ENCODE peak calls at places on chromosomes 6 and 20, in eight cellular contexts. V is tibial nerve, Y is left ventricle myocardium inferior, R is pancreas, M is stomach, Q is colonic mucosa, T is tibial artery, I is right lobe of liver. Z is an unnamed sample.

GRCh38 chr6:71199796-71200195 is 88.8 kb upstream of the OGFRL1 start:
- DNase-seq in T (no peak), I (no peak), R (no peak), Y (no peak), M (no peak), V (no peak), Q (no peak), Z (no peak)

GRCh38 chr6:111428803-111429202 is 54.2 kb downstream of the REV3L start:
- DNase-seq in V (no peak), T (no peak), Q (no peak), I (no peak), Y (no peak), M (no peak), R (no peak), Z (no peak)

GRCh38 chr20:1844723-1845523 is 50.3 kb upstream of the SIRPA start:
- DNase-seq in Y (peak; percentile 39), M (peak; percentile 35), R (no peak), I (no peak), V (peak; percentile 72), Q (peak; percentile 44), T (peak; percentile 67), Z (peak; percentile 66)

GRCh38 chr6:68307301-68307700 is 327.8 kb upstream of the ADGRB3 start:
- DNase-seq in Q (no peak), T (no peak), R (no peak), V (no peak), I (no peak), Y (no peak), M (no peak), Z (no peak)

GRCh38 chr20:64066984-64067605 is 4.1 kb downstream of the TCEA2 start:
- DNase-seq in T (no peak), Q (no peak), Y (no peak), R (no peak), I (peak; percentile 76), M (no peak), V (no peak), Z (no peak)

GRCh38 chr20:61436674-61437279 is 184.7 kb downstream of the CDH4 start:
- DNase-seq in Y (no peak), I (no peak), Q (no peak), V (no peak), M (no peak), T (no peak), R (no peak), Z (no peak)

GRCh38 chr20:49792006-49792405 is 20.6 kb upstream of the SLC9A8 start:
- DNase-seq in I (no peak), Y (no peak), Q (no peak), M (no peak), T (no peak), R (no peak), V (no peak), Z (no peak)

GRCh38 chr6:134506162-134506561 is 188.2 kb upstream of the SGK1 start:
- DNase-seq in Q (no peak), I (no peak), Y (no peak), V (no peak), T (no peak), R (no peak), M (no peak), Z (no peak)

GRCh38 chr6:147522597-147522996 is 14.1 kb downstream of the SAMD5 start:
- DNase-seq in Q (no peak), T (no peak), V (no peak), R (no peak), Y (no peak), I (no peak), M (no peak), Z (no peak)

GRCh38 chr6:113347420-113347819 is 509.7 kb upstream of the MARCKS start:
- DNase-seq in M (no peak), V (no peak), I (no peak), T (no peak), R (no peak), Q (no peak), Y (no peak), Z (no peak)

GRCh38 chr6:35294308-35294945 is 3.2 kb upstream of the DEF6 start:
- DNase-seq in R (peak; percentile 63), T (no peak), Q (no peak), M (peak; percentile 56), I (no peak), Y (no peak), V (no peak), Z (peak; percentile 24)

GRCh38 chr6:71473908-71474307 is 185.3 kb downstream of the OGFRL1 start:
- DNase-seq in R (no peak), V (no peak), T (peak; percentile 89), Y (peak; percentile 29), M (no peak), I (no peak), Q (peak; percentile 35), Z (peak; percentile 66)

GRCh38 chr20:25076731-25077609 is 5.0 kb downstream of the VSX1 start:
- DNase-seq in M (peak; percentile 19), Y (no peak), V (no peak), Q (no peak), R (no peak), I (peak; percentile 79), T (no peak), Z (no peak)

GRCh38 chr20:32511358-32512046 is 73.6 kb downstream of the NOL4L start:
- DNase-seq in V (no peak), I (no peak), Q (no peak), T (no peak), R (peak; percentile 6), M (no peak), Y (no peak), Z (no peak)

GRCh38 chr6:127462391-127462790 is 3.2 kb upstream of the KIAA0408 start:
- DNase-seq in Q (no peak), R (no peak), T (no peak), Y (no peak), I (no peak), V (no peak), M (no peak), Z (no peak)

GRCh38 chr6:113690255-113690956 is 166.7 kb upstream of the MARCKS start:
- DNase-seq in Y (no peak), T (no peak), I (no peak), R (no peak), M (no peak), V (no peak), Q (no peak), Z (no peak)

GRCh38 chr6:158472453-158472852 is 87.4 kb upstream of the TMEM181 start:
- DNase-seq in V (no peak), Y (no peak), I (no peak), Q (no peak), M (no peak), R (no peak), T (no peak), Z (no peak)
- TF ChIP-seq CTCF in V (no peak), Y (no peak), I (no peak), Q (no peak), M (no peak), R (no peak), T (no peak), Z (no peak)

DNA sequence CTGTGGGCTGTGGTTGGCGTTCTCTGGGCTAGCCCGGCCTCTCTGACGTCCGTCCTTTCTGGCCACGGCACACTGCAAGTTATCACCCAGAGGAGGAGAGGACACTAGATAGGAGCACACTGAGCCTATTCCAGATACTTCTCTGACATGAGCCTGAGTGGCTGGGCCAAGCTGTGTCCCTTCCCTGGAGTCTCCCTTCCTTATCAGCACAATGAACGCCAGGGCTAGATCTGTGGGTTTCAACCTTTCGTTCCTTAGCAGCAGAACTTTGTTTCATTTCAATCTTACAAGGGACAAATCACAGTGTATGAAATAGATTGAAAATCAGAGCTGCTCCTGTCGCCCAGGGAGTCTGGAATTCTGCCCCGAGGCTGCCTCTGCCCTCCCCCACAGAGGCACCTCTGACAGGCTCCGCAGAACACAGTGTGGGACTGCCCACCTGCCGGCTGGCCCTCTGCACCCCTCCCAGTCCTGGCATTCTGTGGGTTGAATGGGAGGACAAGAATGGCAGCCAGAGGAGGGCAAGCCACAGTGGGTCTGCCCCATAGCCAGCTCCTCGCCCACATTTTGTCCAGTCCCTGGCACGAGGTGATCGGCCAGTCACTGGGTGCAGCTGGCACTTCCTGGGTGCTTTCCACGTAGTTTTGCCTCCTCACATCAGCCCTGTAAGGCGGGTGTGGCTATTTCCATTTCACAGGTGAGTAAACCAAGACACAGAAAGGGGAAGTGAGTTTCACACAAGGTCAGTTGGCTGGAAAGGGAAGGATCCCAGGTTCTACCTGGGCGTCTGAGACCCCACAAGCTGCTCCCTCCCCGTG is 26.0 kb downstream of the MANBAL start:
- DNase-seq in Q (no peak), I (no peak), V (peak; percentile 67), Y (peak; percentile 86), T (peak; percentile 82), R (no peak), M (peak; percentile 59), Z (peak; percentile 67)
- H3K4me3 ChIP-seq in Q (no peak overlapping the region), I (no peak overlapping the region), V (no peak overlapping the region), Y (peak overlapping the region; percentile 30), T (no peak overlapping the region), R (no peak overlapping the region), M (no peak overlapping the region), Z (no peak overlapping the region)

GRCh38 chr6:159090530-159091306 is 45.9 kb upstream of the TAGAP start:
- DNase-seq in T (no peak), Q (peak; percentile 20), M (peak; percentile 59), R (no peak), I (no peak), Y (no peak), V (no peak), Z (no peak)
- H3K27ac ChIP-seq in T (no peak overlapping the region), Q (no peak overlapping the region), M (no peak overlapping the region), R (no peak overlapping the region), I (no peak overlapping the region), Y (no peak overlapping the region), V (no peak overlapping the region), Z (no peak overlapping the region)

GRCh38 chr6:5149891-5150290 is 64.8 kb downstream of the PPP1R3G start:
- DNase-seq in T (no peak), Y (no peak), Q (no peak), I (no peak), V (no peak), M (no peak), R (no peak), Z (no peak)

GRCh38 chr6:5150676-5151075 is 65.5 kb downstream of the PPP1R3G start:
- DNase-seq in Q (no peak), I (no peak), T (no peak), Y (no peak), R (no peak), M (no peak), V (no peak), Z (no peak)

GRCh38 chr6:5151955-5152401 is 66.8 kb downstream of the PPP1R3G start:
- DNase-seq in V (no peak), R (no peak), Y (no peak), T (no peak), M (no peak), Q (no peak), I (no peak), Z (no peak)

GRCh38 chr6:5152417-5152816 is 67.3 kb downstream of the PPP1R3G start:
- DNase-seq in M (no peak), Y (no peak), I (no peak), V (no peak), T (no peak), Q (no peak), R (no peak), Z (no peak)

DNA sequence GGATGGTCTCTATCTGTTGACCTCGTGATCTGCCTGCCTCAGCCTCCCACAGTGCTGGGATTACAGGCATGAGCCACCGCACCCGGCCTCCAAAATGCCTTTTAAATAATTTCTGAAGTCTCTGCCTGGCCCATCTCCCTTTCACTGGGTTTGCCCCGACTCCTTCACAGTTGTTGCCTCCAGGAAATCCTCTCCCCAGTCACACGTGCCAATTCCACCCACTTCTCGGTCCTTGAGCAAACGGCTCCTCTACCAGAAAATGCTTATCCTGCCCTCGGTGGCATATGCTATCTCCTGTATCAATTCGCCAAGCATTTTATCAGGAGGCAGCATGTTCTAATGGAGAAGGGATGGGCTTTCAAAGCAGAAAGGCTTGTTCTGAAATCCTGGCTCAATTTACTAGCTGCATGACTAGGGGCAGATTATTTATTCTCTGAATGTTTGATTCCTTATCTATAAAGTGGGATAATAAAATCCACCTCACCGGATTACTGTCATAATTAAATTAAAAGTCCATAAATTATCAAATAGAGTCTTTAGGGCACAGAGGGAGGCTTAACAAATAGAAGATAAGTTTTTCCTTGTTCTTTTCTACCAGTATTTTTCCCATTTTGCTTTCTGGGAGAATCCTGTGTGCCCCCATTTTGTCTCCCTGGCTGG is 66.3 kb downstream of the PPP1R3G start:
- DNase-seq in T (no peak), R (no peak), I (no peak), V (no peak), Q (no peak), Y (no peak), M (no peak), Z (no peak)
- TF ChIP-seq CTCF in T (no peak), R (no peak), I (no peak), V (no peak), Q (no peak), Y (no peak), M (no peak), Z (no peak)

Z was measured in psoas muscle.